ENCODE peak calls at places on chromosomes 6 and 20, in five cellular contexts. A is NCI-H345; D is CD8-positive, alpha-beta T cell; L is HS-5; N is hepatocyte. O is an unnamed sample.

GRCh38 chr6:43769526-43770416 is at the start of gene VEGFA:
- DNase-seq in A (peak), D (peak), L (peak), N (peak), O (peak)

GRCh38 chr6:71478834-71479541 is 190.4 kb downstream of the OGFRL1 start:
- DNase-seq in A (no peak), D (no peak), L (peak), N (no peak), O (peak)

GRCh38 chr6:41430875-41431274 is 95.5 kb downstream of the NCR2 start:
- DNase-seq in A (no peak), D (no peak), L (peak), N (no peak), O (peak)

GRCh38 chr6:155850408-155850841 is 394.8 kb upstream of the NOX3 start:
- DNase-seq in A (no peak), D (no peak), L (peak), N (no peak), O (peak)

GRCh38 chr20:47790032-47790965 is 5.0 kb upstream of the SULF2 start:
- DNase-seq in A (no peak), D (no peak), L (no peak), N (peak), O (peak)

GRCh38 chr6:157244175-157244574 is 79.1 kb downstream of the TMEM242 start:
- DNase-seq in A (no peak), D (no peak), L (no peak), N (peak), O (no peak)

GRCh38 chr6:35417979-35418661 is 34.0 kb upstream of the FANCE start:
- DNase-seq in A (no peak), D (no peak), L (no peak), N (no peak), O (no peak)

GRCh38 chr6:22008248-22008836 is 288.5 kb downstream of the PRL start:
- DNase-seq in A (no peak), D (no peak), L (no peak), N (no peak), O (no peak)

GRCh38 chr6:159892053-159892452 is 1.3 kb downstream of the MAS1 start:
- DNase-seq in A (no peak), D (no peak), L (no peak), N (no peak), O (no peak)

GRCh38 chr20:25514747-25515340 is 70.5 kb downstream of the NINL start:
- DNase-seq in A (no peak), D (no peak), L (no peak), N (no peak), O (no peak)

GRCh38 chr6:96742702-96743101 is 94.6 kb downstream of the GPR63 start:
- DNase-seq in A (no peak), D (no peak), L (no peak), N (no peak), O (no peak)

GRCh38 chr6:5671162-5671561 is 335.6 kb downstream of the NRN1 start:
- DNase-seq in A (no peak), D (no peak), L (no peak), N (no peak), O (no peak)

GRCh38 chr6:137717074-137718073 is 149.7 kb upstream of the TNFAIP3 start:
- DNase-seq in A (peak), D (peak), L (no peak), N (no peak), O (peak)

GRCh38 chr6:105844275-105844848 is 241.8 kb upstream of the PRDM1 start:
- DNase-seq in A (no peak), D (no peak), L (no peak), N (no peak), O (no peak)

GRCh38 chr6:108268845-108269244 is 8.0 kb upstream of the SNX3 start:
- DNase-seq in A (no peak), D (no peak), L (no peak), N (no peak), O (no peak)

GRCh38 chr6:2101213-2101612 is 144.2 kb downstream of the GMDS start:
- DNase-seq in A (no peak), D (no peak), L (no peak), N (no peak), O (no peak)

GRCh38 chr6:92777146-92777740 is 642.1 kb downstream of the EPHA7 start:
- DNase-seq in A (peak), D (no peak), L (no peak), N (peak), O (no peak)

GRCh38 chr20:50172347-50173013 is 18.1 kb upstream of the CEBPB start:
- DNase-seq in A (no peak), D (no peak), L (peak), N (peak), O (no peak)

GRCh38 chr6:32223258-32224235 is at the start of gene NOTCH4:
- DNase-seq in A (no peak), D (no peak), L (no peak), N (no peak), O (no peak)

O was measured in RPMI7951.